ENCODE peak calls at places on chromosomes 4 and X, in four cellular contexts. F is AG04450, I is neuronal stem cell, N is lower lobe of right lung. M is an unnamed sample. For H3K27me3, the result is how much of the 10 kb centered on the place peaks cover.

GRCh38 chr4:77782102-77782835 is 36.9 kb downstream of the CNOT6L start:
- DNase-seq in F (no peak), I (no peak), N (no peak), M (no peak)

GRCh38 chrX:106168107-106168506 is at the start of gene PWWP3B:
- DNase-seq in F (no peak), I (peak), N (peak), M (peak)

GRCh38 chr4:110196206-110196870 is 2.1 kb downstream of the ELOVL6 start:
- DNase-seq in F (no peak), I (peak), N (peak), M (peak)

GRCh38 chrX:120512627-120513026 is 43.5 kb upstream of the LAMP2 start:
- DNase-seq in F (no peak), I (no peak), N (no peak), M (no peak)

GRCh38 chr4:96260071-96260682 is 420.3 kb downstream of the PDHA2 start:
- DNase-seq in F (no peak), I (no peak), N (no peak), M (no peak)

GRCh38 chrX:151713859-151714258 is 2.0 kb upstream of the FATE1 start:
- DNase-seq in F (no peak), I (no peak), N (no peak), M (no peak)

GRCh38 chrX:29432534-29432933 is 782.8 kb upstream of the MAGEB2 start:
- DNase-seq in F (no peak), I (no peak), N (no peak), M (no peak)

GRCh38 chrX:50905334-50905733 is 5.2 kb upstream of the BMP15 start:
- DNase-seq in F (no peak), I (no peak), N (no peak), M (no peak)

GRCh38 chr4:183966371-183966770 is 61.3 kb downstream of the STOX2 start:
- DNase-seq in F (no peak), I (no peak), N (no peak), M (no peak)

GRCh38 chr4:59380841-59381366 is 1819.2 kb upstream of the ADGRL3 start:
- DNase-seq in F (no peak), I (no peak), N (no peak), M (no peak)

GRCh38 chr4:24551492-24552330 is 32.6 kb downstream of the DHX15 start:
- DNase-seq in F (no peak), I (no peak), N (no peak), M (no peak)

GRCh38 chrX:29858714-29859113 is 356.6 kb upstream of the MAGEB2 start:
- DNase-seq in F (peak), I (no peak), N (no peak), M (no peak)

GRCh38 chr4:62023633-62024032 is 823.5 kb downstream of the ADGRL3 start:
- DNase-seq in F (no peak), I (no peak), N (no peak), M (no peak)

GRCh38 chr4:3470244-3471097 is 7.4 kb downstream of the DOK7 start:
- DNase-seq in F (peak), I (no peak), N (peak), M (no peak)

GRCh38 chr4:138952405-138952804 is 63.2 kb upstream of the NOCT start:
- DNase-seq in F (no peak), I (no peak), N (no peak), M (no peak)

GRCh38 chrX:132815643-132816042 is 142.8 kb downstream of the HS6ST2 start:
- DNase-seq in F (no peak), I (no peak), N (no peak), M (no peak)
- H3K27me3 ChIP-seq in F (under half), I (under half), N (under half), M (under half)

DNA sequence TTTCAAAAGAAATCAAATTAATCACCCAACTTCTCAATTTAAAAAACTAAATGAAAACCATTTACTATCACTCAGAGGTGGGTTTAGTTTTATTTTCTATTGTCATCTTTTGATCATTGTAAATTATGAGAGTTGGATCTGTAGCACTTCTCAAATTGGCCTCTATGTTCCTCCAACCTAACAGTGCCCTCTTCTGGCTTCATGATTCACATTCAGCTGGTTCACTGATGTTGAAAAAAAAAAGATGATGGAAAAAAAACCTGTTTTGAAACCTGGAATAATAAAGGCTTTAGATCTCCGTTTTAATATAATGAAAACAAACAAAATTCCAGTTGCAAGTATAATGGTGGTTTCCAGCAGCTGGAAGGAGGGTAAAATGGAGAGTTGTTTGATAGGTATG is 2.4 kb upstream of the NBDY start:
- DNase-seq in F (peak), I (no peak), N (no peak), M (no peak)
- H3K27me3 ChIP-seq in F (under half), I (under half), N (under half), M (under half)

DNA sequence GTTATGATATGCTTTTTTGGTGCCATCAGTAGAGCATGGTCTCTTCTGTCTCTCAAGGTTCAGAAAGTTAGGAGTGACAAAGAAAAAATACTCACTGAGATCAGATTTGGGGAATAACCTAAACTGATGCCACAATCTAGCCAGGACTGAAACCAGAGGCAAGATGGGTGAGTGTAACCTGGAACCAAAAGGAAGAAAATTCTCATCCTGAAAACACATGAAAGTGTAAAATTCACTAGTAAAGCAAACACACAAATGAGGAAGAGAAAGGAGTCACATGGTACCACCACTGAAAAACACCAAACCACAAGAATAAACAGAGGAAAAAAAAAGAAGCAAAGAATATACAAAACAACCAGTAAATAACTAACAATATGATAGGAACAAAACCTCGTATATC is 96.4 kb downstream of the ANXA10 start:
- DNase-seq in F (no peak), I (no peak), N (no peak), M (no peak)
- H3K27me3 ChIP-seq in F (under half), I (under half), N (under half), M (under half)

DNA sequence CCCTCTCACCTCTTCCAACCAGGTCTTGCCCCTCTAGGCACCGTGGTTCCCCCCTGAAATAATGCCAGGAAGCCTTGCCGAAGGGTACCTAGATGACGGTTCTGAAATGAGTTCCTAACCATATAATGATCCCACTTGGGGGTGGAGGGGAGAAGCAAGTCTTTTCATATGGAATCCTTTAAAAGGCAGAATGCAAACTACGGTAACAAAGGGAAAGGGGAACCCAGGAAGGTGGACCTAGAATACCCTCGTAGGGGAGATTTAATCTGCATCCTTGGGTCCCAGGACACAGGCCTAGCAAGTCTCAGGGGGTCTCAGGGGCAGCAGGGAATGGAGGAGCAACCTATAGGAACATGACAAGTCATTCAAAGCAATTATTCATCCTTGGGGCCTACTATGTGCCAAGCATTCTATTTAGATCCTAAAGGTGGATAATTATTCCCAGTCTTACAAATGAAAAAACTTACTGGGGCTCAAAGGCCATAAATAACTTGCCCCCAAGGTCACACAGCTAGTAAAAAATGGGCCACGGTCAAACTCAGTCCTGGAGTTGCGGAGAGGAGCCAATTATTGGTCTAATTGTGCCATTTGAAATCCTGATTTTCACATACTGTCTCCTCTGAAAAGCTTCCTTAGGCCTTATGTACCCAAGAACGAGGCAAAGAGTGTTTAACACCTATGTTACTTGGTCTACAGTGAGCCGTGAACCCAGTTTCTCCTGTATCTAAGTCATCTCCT is 8.8 kb downstream of the BCOR start:
- DNase-seq in F (no peak), I (no peak), N (no peak), M (no peak)
- H3K27me3 ChIP-seq in F (under half), I (under half), N (under half), M (under half)

GRCh38 chr4:4851081-4851480 is 8.4 kb upstream of the MSX1 start:
- DNase-seq in F (no peak), I (no peak), N (no peak), M (peak)
- H3K27me3 ChIP-seq in F (under half), I (half or more), N (half or more), M (half or more)

DNA sequence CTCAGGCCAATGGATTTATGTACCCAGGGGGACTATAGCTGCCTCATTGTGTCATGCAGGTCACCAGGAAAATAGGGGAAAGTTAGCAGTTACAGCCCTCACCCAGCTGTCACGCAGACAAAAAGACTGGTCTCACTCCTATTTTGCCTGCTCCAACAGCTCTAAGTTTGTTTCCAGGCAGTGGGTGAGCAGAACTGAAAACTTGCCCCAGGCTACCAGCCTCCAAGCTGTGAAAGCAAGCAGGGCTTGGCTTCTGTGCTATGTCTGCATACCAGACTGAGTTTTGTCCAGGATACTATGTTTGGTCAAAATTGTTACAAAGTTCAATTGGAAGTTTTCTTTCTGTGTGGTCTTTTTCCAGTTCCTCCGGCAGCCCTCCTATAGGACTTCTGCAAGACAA is 628.4 kb downstream of the FAM133A start:
- DNase-seq in F (no peak), I (no peak), N (no peak), M (no peak)
- H3K27me3 ChIP-seq in F (under half), I (under half), N (under half), M (under half)

GRCh38 chrX:65524139-65524538 is 10.4 kb downstream of the LAS1L start:
- DNase-seq in F (no peak), I (no peak), N (no peak), M (no peak)

GRCh38 chrX:65532016-65532415 is 2.6 kb downstream of the LAS1L start:
- DNase-seq in F (no peak), I (no peak), N (no peak), M (no peak)

GRCh38 chrX:65534450-65535292 is at the start of gene LAS1L:
- DNase-seq in F (peak), I (peak), N (peak), M (peak)

GRCh38 chrX:65528293-65528692 is 6.3 kb downstream of the LAS1L start:
- DNase-seq in F (no peak), I (no peak), N (no peak), M (no peak)

DNA sequence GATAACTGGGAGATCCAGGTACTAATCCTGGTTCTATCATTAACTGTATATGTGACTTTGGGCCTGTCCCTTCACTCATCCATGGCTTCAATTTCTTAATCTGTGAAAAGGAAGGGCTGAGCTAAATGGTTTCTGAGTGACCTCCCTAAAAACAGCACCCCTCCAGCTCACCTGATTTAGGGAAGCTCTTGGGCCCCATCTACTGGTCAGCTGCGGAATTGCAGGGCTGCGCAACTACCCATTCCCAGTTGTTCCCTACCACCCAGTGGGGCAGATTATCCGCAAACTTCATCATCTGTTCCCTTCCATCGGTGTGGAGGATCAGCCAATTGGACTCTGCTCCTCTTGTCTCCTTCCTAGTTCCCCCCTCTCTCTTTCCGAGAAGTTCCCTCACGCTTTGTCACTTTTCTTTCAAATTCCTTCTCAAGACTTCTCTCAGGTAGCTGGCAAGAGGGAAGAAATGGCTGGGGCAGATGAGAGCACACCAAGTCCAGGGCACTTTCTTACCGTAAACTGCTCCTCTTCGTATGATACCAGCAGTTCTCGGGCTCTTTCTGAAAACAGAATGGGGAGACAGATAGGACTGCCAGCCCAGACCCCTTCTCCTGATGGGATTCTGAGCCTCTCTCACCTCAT is 5.8 kb downstream of the LAS1L start:
- DNase-seq in F (no peak), I (peak), N (no peak), M (no peak)
- H3K27me3 ChIP-seq in F (under half), I (under half), N (under half), M (under half)

GRCh38 chr4:54231419-54232150 is 2.5 kb downstream of the PDGFRA start:
- DNase-seq in F (no peak), I (peak), N (no peak), M (no peak)
- H3K27me3 ChIP-seq in F (under half), I (half or more), N (half or more), M (half or more)